ENCODE peak calls at places on chromosomes 3 and 15, in ten cellular contexts. W is skeletal muscle cell; J is stimulated activated CD8-positive, alpha-beta memory T cell treated with anti-CD3 and anti-CD28 coated beads, Interleukin-4, amount 100 ng/mL, for 1 hour; Y is T-helper 9 cell; G is GDM1; T is HCEC 1CT; C is Panc1; K is EL; D is activated CD8-positive, alpha-beta memory T cell treated with anti-CD3 and anti-CD28 coated beads for 4 hours; M is GF-D8. Q is an unnamed sample.

GRCh38 chr3:192395506-192395905 is 331.8 kb downstream of the FGF12 start:
- DNase-seq in W (no peak), J (no peak), Y (no peak), G (no peak), T (no peak), C (no peak), K (no peak), D (no peak), M (no peak), Q (no peak)

GRCh38 chr15:34701536-34701935 is 53.3 kb downstream of the GJD2 start:
- DNase-seq in W (no peak), J (no peak), Y (no peak), G (no peak), T (no peak), C (no peak), K (no peak), D (no peak), M (no peak), Q (no peak)

GRCh38 chr3:161430307-161430706 is 59.0 kb upstream of the SPTSSB start:
- DNase-seq in W (no peak), J (no peak), Y (no peak), G (no peak), T (no peak), C (no peak), K (no peak), D (no peak), M (no peak), Q (no peak)

GRCh38 chr15:80031841-80032240 is 27.6 kb upstream of the ZFAND6 start:
- DNase-seq in W (no peak), J (no peak), Y (no peak), G (no peak), T (no peak), C (no peak), K (no peak), D (no peak), M (no peak), Q (peak; percentile 15)

GRCh38 chr3:111762535-111762934 is 96.5 kb upstream of the PHLDB2 start:
- DNase-seq in W (no peak), J (no peak), Y (no peak), G (no peak), T (no peak), C (no peak), K (no peak), D (no peak), M (no peak), Q (peak; percentile 59)

GRCh38 chr3:50551293-50552057 is 16.1 kb downstream of the C3orf18 start:
- DNase-seq in W (no peak), J (no peak), Y (no peak), G (no peak), T (no peak), C (no peak), K (no peak), D (no peak), M (no peak), Q (no peak)

GRCh38 chr3:113353678-113354077 is 87.6 kb downstream of the CFAP44 start:
- DNase-seq in W (no peak), J (no peak), Y (no peak), G (no peak), T (no peak), C (no peak), K (no peak), D (no peak), M (no peak), Q (no peak)

GRCh38 chr15:80367094-80367493 is 37.1 kb upstream of the ARNT2 start:
- DNase-seq in W (no peak), J (no peak), Y (no peak), G (no peak), T (peak; percentile 5), C (no peak), K (peak; percentile 41), D (no peak), M (no peak), Q (peak; percentile 36)

GRCh38 chr3:138009476-138010272 is at the start of gene CLDN18:
- DNase-seq in W (no peak), J (no peak), Y (no peak), G (no peak), T (no peak), C (no peak), K (no peak), D (no peak), M (no peak), Q (no peak)

GRCh38 chr15:85500729-85501128 is 120.3 kb downstream of the AKAP13 start:
- DNase-seq in W (no peak), J (no peak), Y (no peak), G (no peak), T (no peak), C (no peak), K (no peak), D (no peak), M (no peak), Q (no peak)

GRCh38 chr15:69380726-69381105 is 33.4 kb upstream of the KIF23 start:
- DNase-seq in W (no peak), J (no peak), Y (no peak), G (no peak), T (no peak), C (no peak), K (no peak), D (no peak), M (no peak), Q (no peak)

GRCh38 chr15:45640610-45641009 is 5.8 kb downstream of the SQOR start:
- DNase-seq in W (peak; percentile 89), J (no peak), Y (no peak), G (no peak), T (peak; percentile 94), C (no peak), K (peak; percentile 89), D (no peak), M (no peak), Q (peak; percentile 95)

GRCh38 chr3:78875431-78875830 is 892.4 kb downstream of the ROBO1 start:
- DNase-seq in W (no peak), J (no peak), Y (no peak), G (no peak), T (no peak), C (no peak), K (no peak), D (no peak), M (no peak), Q (no peak)